ENCODE peak calls at places on chromosomes 11 and 22, in ten cellular contexts. V is heart right ventricle, Z is osteocyte, Q is tibial nerve, K is AG10803, L is IMR-90, U is foreskin fibroblast, Y is B cell, I is OCI-LY7, N is choroid plexus epithelial cell. M is an unnamed sample.

GRCh38 chr11:76617553-76618265 is 52.8 kb downstream of the LRRC32 start:
- DNase-seq in I (no peak), U (peak), N (peak), L (peak), K (peak), Q (no peak), Y (no peak), Z (no peak), V (no peak), M (no peak)

GRCh38 chr11:126380909-126381308 is 25.4 kb downstream of the ST3GAL4 start:
- DNase-seq in Q (peak), K (no peak), Z (no peak), L (no peak), N (no peak), I (no peak), Y (no peak), V (no peak), U (no peak), M (no peak)

GRCh38 chr22:46813816-46814597 is 51.6 kb downstream of the TBC1D22A start:
- DNase-seq in I (no peak), Z (no peak), Y (no peak), N (peak), V (no peak), L (peak), K (peak), U (peak), Q (no peak), M (no peak)

GRCh38 chr11:61815790-61816735 is 740 bp downstream of the FADS1 start:
- DNase-seq in L (peak), I (no peak), U (peak), Z (no peak), Y (peak), N (peak), V (peak), K (peak), Q (peak), M (no peak)

GRCh38 chr22:47218671-47219070 is 456.2 kb downstream of the TBC1D22A start:
- DNase-seq in N (no peak), U (no peak), L (no peak), Q (no peak), V (no peak), Y (no peak), K (no peak), Z (peak), I (no peak), M (peak)

GRCh38 chr11:11931461-11932055 is 76.9 kb downstream of the DKK3 start:
- DNase-seq in V (peak), N (peak), Q (no peak), Y (no peak), I (peak), U (peak), L (peak), Z (no peak), K (peak), M (no peak)

GRCh38 chr11:106160494-106160893 is 83.0 kb downstream of the AASDHPPT start:
- DNase-seq in Z (no peak), Y (no peak), N (peak), U (no peak), K (no peak), L (no peak), I (no peak), V (no peak), Q (no peak), M (no peak)

GRCh38 chr22:39478461-39478860 is 21.6 kb downstream of the MGAT3 start:
- DNase-seq in K (no peak), Q (no peak), Z (no peak), N (no peak), U (no peak), Y (no peak), L (peak), I (no peak), V (no peak), M (no peak)

GRCh38 chr11:115184901-115185300 is 319.3 kb downstream of the CADM1 start:
- DNase-seq in I (no peak), L (no peak), Z (no peak), K (no peak), U (no peak), N (no peak), Y (no peak), Q (no peak), V (peak), M (no peak)

GRCh38 chr11:128726464-128727139 is 32.7 kb downstream of the FLI1 start:
- DNase-seq in I (peak), Z (no peak), V (peak), N (no peak), Y (peak), U (no peak), L (no peak), K (no peak), Q (no peak), M (no peak)

GRCh38 chr11:15276616-15277015 is 161.9 kb downstream of the INSC start:
- DNase-seq in K (no peak), Y (no peak), U (no peak), N (peak), L (peak), Z (no peak), V (no peak), Q (no peak), I (no peak), M (no peak)

GRCh38 chr11:60889869-60890311 is 16.5 kb downstream of the PRPF19 start:
- DNase-seq in Q (no peak), K (no peak), L (no peak), Z (no peak), N (no peak), I (no peak), U (no peak), V (no peak), Y (no peak), M (no peak)

GRCh38 chr11:130315354-130315970 is 745 bp upstream of the ZBTB44 start:
- DNase-seq in Y (peak), N (peak), I (peak), Q (no peak), L (no peak), K (no peak), V (peak), Z (no peak), U (no peak), M (no peak)

GRCh38 chr11:114132944-114133394 is 73.5 kb downstream of the ZBTB16 start:
- DNase-seq in I (no peak), L (no peak), Z (no peak), Q (no peak), U (peak), Y (no peak), K (peak), N (peak), V (no peak), M (no peak)

GRCh38 chr11:45209904-45210699 is 63.7 kb downstream of the PRDM11 start:
- DNase-seq in Y (peak), Z (no peak), Q (peak), U (peak), I (no peak), L (peak), K (peak), N (peak), V (peak), M (peak)

GRCh38 chr22:40487663-40488249 is 117.4 kb downstream of the SGSM3 start:
- DNase-seq in Z (no peak), Q (no peak), Y (peak), V (no peak), K (peak), L (peak), N (peak), I (peak), U (no peak), M (no peak)

GRCh38 chr22:21832291-21833290 is 34.9 kb downstream of the MAPK1 start:
- DNase-seq in Q (no peak), N (no peak), U (peak), V (no peak), Z (no peak), I (peak), K (peak), Y (no peak), L (peak), M (no peak)

GRCh38 chr11:73307323-73308002 is 613 bp upstream of the ARHGEF17 start:
- DNase-seq in V (peak), K (peak), Y (peak), Q (peak), Z (peak), N (peak), U (peak), L (peak), I (peak), M (peak)

GRCh38 chr11:73308003-73308962 is at the start of gene ARHGEF17:
- DNase-seq in Y (peak), V (peak), U (peak), K (peak), I (no peak), N (peak), Q (peak), Z (no peak), L (peak), M (no peak)

GRCh38 chr11:73308963-73309960 is 1.2 kb downstream of the ARHGEF17 start:
- DNase-seq in N (peak), U (peak), I (no peak), L (peak), Y (no peak), K (peak), V (peak), Q (peak), Z (peak), M (peak)

GRCh38 chr11:73306977-73307322 is 1.1 kb upstream of the ARHGEF17 start:
- DNase-seq in L (no peak), N (no peak), Q (no peak), K (no peak), Z (no peak), V (no peak), U (no peak), I (no peak), Y (no peak), M (no peak)

DNA sequence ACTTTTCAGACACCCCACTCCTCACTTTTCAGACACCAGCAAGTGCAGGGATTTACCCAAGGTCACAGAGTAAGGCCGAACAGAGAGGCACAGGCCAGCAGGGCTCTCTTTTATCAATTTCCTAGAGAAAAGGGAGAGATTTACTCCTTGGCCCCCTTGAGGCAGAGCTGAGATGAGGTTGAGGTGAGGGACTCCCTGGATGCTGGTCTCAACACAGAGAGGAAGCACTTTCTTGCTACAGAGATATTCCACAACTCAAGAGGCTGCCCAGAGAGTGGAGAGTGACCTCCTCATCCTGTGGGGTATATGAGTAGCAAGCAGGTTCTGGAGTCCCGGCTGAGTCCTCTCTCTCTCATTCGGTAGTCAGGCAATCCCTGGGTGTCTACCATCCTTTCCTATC is 2.0 kb upstream of the ARHGEF17 start:
- DNase-seq in Y (no peak), Z (no peak), L (no peak), Q (no peak), V (no peak), I (peak), U (no peak), K (no peak), N (no peak), M (no peak)
- TF ChIP-seq CTCF in Y (no peak), Z (no peak), L (no peak), Q (no peak), V (no peak), I (peak), U (no peak), K (peak), N (peak), M (no peak)

GRCh38 chr11:43278302-43278956 is 33.4 kb upstream of the API5 start:
- DNase-seq in V (no peak), Z (no peak), L (peak), I (peak), K (peak), U (no peak), N (peak), Q (no peak), Y (no peak), M (peak)
- TF ChIP-seq CTCF in V (no peak), Z (peak), L (peak), I (peak), K (peak), U (peak), N (peak), Q (peak), Y (no peak), M (no peak)

GRCh38 chr11:46827995-46828394 is 18.1 kb downstream of the CKAP5 start:
- DNase-seq in Z (no peak), I (no peak), U (peak), K (peak), Q (no peak), V (no peak), L (peak), Y (no peak), N (peak), M (no peak)

DNA sequence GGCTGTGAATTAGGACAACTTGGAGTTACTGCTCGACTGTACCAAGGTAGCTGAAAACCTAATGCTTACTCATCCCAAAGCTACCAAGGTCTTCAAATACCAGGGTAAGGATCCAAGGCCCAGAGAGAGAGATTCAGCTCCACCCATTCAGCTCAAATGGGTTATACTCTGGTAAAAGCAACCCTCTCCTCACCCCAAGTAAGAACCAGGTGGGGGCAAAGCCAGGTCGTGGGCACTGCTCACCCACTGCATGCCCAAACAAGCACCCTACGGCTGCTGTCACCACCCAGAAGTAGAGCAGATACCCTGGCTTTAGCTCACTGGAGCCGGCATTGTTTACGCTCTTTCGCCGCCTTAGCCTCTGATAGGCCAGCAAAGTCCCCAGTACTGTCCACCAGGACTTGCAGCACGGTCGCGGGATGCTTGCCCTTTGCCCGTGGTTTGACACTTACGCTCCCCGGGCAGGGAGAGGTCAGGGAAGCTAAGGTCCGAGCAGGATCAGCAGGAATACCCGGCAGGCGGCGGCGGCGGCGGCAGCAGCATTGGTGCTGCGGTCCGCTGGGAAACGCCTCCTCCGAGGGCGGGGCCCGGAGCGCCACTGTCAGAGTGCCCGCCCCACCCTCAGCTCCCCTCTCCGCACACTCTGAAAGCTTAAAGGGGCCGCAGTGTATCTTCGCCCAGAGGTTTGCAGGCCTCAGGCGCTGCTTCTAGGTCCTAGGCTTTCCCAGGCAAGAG is 19.6 kb downstream of the CKAP5 start:
- DNase-seq in Y (peak), V (peak), Z (peak), Q (peak), U (peak), N (peak), K (peak), L (peak), I (peak), M (peak)
- TF ChIP-seq CTCF in Y (no peak), V (no peak), Z (no peak), Q (no peak), U (no peak), N (no peak), K (peak), L (no peak), I (no peak), M (peak)

GRCh38 chr11:8768625-8769333 is 86.2 kb downstream of the RPL27A start:
- DNase-seq in L (peak), U (peak), K (peak), I (no peak), V (peak), N (peak), Z (no peak), Y (no peak), Q (no peak), M (no peak)
- TF ChIP-seq CTCF in L (peak), U (peak), K (peak), I (no peak), V (no peak), N (peak), Z (peak), Y (no peak), Q (peak), M (peak)